ENCODE peak calls at places on chromosome 1, in ten cellular contexts. S, T, N, Q, Y, F, A, K, B and L are unnamed samples.

GRCh38 chr1:201329286-201329685 is 46.0 kb downstream of the PKP1 start:
- DNase-seq in T (no peak), K (no peak), A (no peak), Y (no peak), F (no peak), Q (no peak), S (peak), B (no peak), N (no peak), L (no peak)

GRCh38 chr1:66752000-66752592 is at the start of gene DYNLT5:
- DNase-seq in Q (peak), A (no peak), K (no peak), B (no peak), N (no peak), T (no peak), F (peak), S (peak), Y (peak), L (no peak)

GRCh38 chr1:154730251-154730650 is 122.3 kb upstream of the ADAR start:
- DNase-seq in Y (no peak), B (peak), A (no peak), K (peak), F (no peak), N (no peak), Q (no peak), T (no peak), S (peak), L (no peak)

GRCh38 chr1:202129453-202130274 is 6.9 kb downstream of the GPR37L1 start:
- DNase-seq in A (no peak), S (no peak), K (no peak), B (no peak), F (no peak), Q (no peak), N (no peak), Y (no peak), T (no peak), L (no peak)

GRCh38 chr1:86461482-86461881 is 7.2 kb upstream of the CLCA1 start:
- DNase-seq in S (no peak), K (no peak), B (no peak), Q (no peak), N (no peak), A (no peak), F (no peak), Y (no peak), T (no peak), L (no peak)

GRCh38 chr1:224052767-224053166 is 61.1 kb upstream of the FBXO28 start:
- DNase-seq in A (no peak), B (no peak), F (no peak), T (no peak), S (peak), K (no peak), Y (no peak), Q (peak), N (no peak), L (no peak)

GRCh38 chr1:229862017-229862774 is 204.8 kb upstream of the GALNT2 start:
- DNase-seq in Y (no peak), F (peak), N (no peak), A (no peak), B (no peak), T (no peak), K (no peak), Q (no peak), S (peak), L (no peak)

GRCh38 chr1:162179121-162179520 is 109.6 kb downstream of the NOS1AP start:
- DNase-seq in B (no peak), Q (no peak), N (no peak), Y (no peak), F (no peak), S (no peak), A (no peak), K (no peak), T (no peak), L (no peak)

GRCh38 chr1:1200876-1201810 is 5.2 kb downstream of the TNFRSF18 start:
- DNase-seq in F (peak), B (no peak), S (peak), Y (no peak), A (peak), T (peak), Q (peak), K (no peak), N (peak), L (no peak)

GRCh38 chr1:180950321-180950720 is 37.6 kb downstream of the KIAA1614 start:
- DNase-seq in T (no peak), N (no peak), Y (no peak), B (no peak), F (no peak), K (no peak), Q (no peak), S (no peak), A (no peak), L (no peak)

GRCh38 chr1:202631076-202631923 is 79.0 kb downstream of the SYT2 start:
- DNase-seq in F (no peak), S (no peak), Y (no peak), N (no peak), T (no peak), Q (no peak), K (no peak), B (no peak), A (no peak), L (no peak)

GRCh38 chr1:3130268-3130667 is 61.3 kb downstream of the PRDM16 start:
- DNase-seq in F (no peak), T (no peak), S (no peak), Q (no peak), K (no peak), A (no peak), N (no peak), B (no peak), Y (no peak), L (no peak)

GRCh38 chr1:219582310-219582709 is 30.6 kb downstream of the ZC3H11B start:
- DNase-seq in A (no peak), T (no peak), K (no peak), S (peak), B (no peak), Y (no peak), N (peak), Q (peak), F (no peak), L (no peak)

GRCh38 chr1:64077281-64077940 is 126.0 kb upstream of the UBE2U start:
- DNase-seq in Y (no peak), F (no peak), S (peak), T (no peak), K (peak), A (no peak), N (no peak), B (no peak), Q (peak), L (no peak)

GRCh38 chr1:114118351-114118990 is 35.2 kb downstream of the SYT6 start:
- DNase-seq in T (no peak), N (no peak), S (no peak), K (no peak), Q (no peak), A (no peak), Y (no peak), B (no peak), F (peak), L (no peak)

GRCh38 chr1:7520496-7520895 is 250.6 kb upstream of the VAMP3 start:
- DNase-seq in A (no peak), Y (no peak), S (no peak), N (no peak), B (no peak), K (no peak), Q (no peak), F (no peak), T (no peak), L (no peak)

GRCh38 chr1:18903313-18903671 is 937 bp upstream of the ALDH4A1 start:
- DNase-seq in F (no peak), B (no peak), K (no peak), Q (no peak), A (no peak), T (no peak), Y (no peak), S (no peak), N (no peak), L (no peak)